ENCODE peak calls at places on chromosomes 3 and 15, in seven cellular contexts. E, Z, T, N, W, X and P are unnamed samples.

GRCh38 chr3:13546667-13547171 is 2.2 kb upstream of the FBLN2 start:
- DNase-seq in E (no peak), Z (peak), T (no peak), N (no peak), W (no peak), X (no peak), P (peak)

GRCh38 chr15:59152694-59153450 is 47.9 kb downstream of the CCNB2 start:
- DNase-seq in E (no peak), Z (no peak), T (no peak), N (no peak), W (no peak), X (no peak), P (no peak)

GRCh38 chr15:67059127-67059553 is 6.3 kb upstream of the SMAD3 start:
- DNase-seq in E (no peak), Z (no peak), T (no peak), N (no peak), W (no peak), X (no peak), P (no peak)

GRCh38 chr3:119809249-119810017 is 27.5 kb downstream of the NR1I2 start:
- DNase-seq in E (no peak), Z (no peak), T (no peak), N (no peak), W (peak), X (no peak), P (no peak)

GRCh38 chr3:33658971-33659848 is 58.8 kb downstream of the CLASP2 start:
- DNase-seq in E (peak), Z (peak), T (peak), N (peak), W (peak), X (peak), P (peak)

GRCh38 chr3:148493631-148494030 is 204.1 kb upstream of the AGTR1 start:
- DNase-seq in E (no peak), Z (no peak), T (no peak), N (no peak), W (no peak), X (no peak), P (no peak)

GRCh38 chr3:29694331-29694730 is 413.5 kb downstream of the RBMS3 start:
- DNase-seq in E (no peak), Z (no peak), T (no peak), N (no peak), W (no peak), X (no peak), P (no peak)

GRCh38 chr3:166304509-166305063 is 467.4 kb upstream of the BCHE start:
- DNase-seq in E (no peak), Z (no peak), T (no peak), N (no peak), W (peak), X (no peak), P (no peak)

GRCh38 chr3:158434412-158435038 is 136.5 kb upstream of the MLF1 start:
- DNase-seq in E (peak), Z (no peak), T (peak), N (peak), W (peak), X (peak), P (peak)

GRCh38 chr15:82135645-82136044 is 89.8 kb upstream of the MEX3B start:
- DNase-seq in E (no peak), Z (no peak), T (peak), N (no peak), W (no peak), X (no peak), P (no peak)

GRCh38 chr3:107432013-107432515 is 54.8 kb downstream of the CCDC54 start:
- DNase-seq in E (no peak), Z (no peak), T (no peak), N (no peak), W (peak), X (no peak), P (peak)

GRCh38 chr3:187014417-187014864 is 84.1 kb downstream of the ST6GAL1 start:
- DNase-seq in E (no peak), Z (no peak), T (no peak), N (no peak), W (no peak), X (no peak), P (no peak)

GRCh38 chr3:105118905-105119304 is 247.8 kb upstream of the ALCAM start:
- DNase-seq in E (no peak), Z (no peak), T (no peak), N (no peak), W (no peak), X (no peak), P (no peak)

GRCh38 chr3:123621510-123622189 is 36.8 kb upstream of the HACD2 start:
- DNase-seq in E (no peak), Z (no peak), T (no peak), N (no peak), W (no peak), X (no peak), P (no peak)

GRCh38 chr15:57505949-57506391 is 85.7 kb upstream of the MYZAP start:
- DNase-seq in E (no peak), Z (peak), T (peak), N (no peak), W (peak), X (no peak), P (no peak)

GRCh38 chr3:106518516-106518915 is 649.7 kb upstream of the CBLB start:
- DNase-seq in E (no peak), Z (no peak), T (peak), N (no peak), W (no peak), X (no peak), P (no peak)

GRCh38 chr3:150412599-150413069 is 4.5 kb downstream of the TSC22D2 start:
- DNase-seq in E (no peak), Z (no peak), T (peak), N (no peak), W (no peak), X (no peak), P (no peak)

GRCh38 chr3:110625126-110625798 is 446.4 kb upstream of the NECTIN3 start:
- DNase-seq in E (no peak), Z (no peak), T (no peak), N (no peak), W (no peak), X (no peak), P (no peak)

GRCh38 chr15:75921732-75922703 is 18.3 kb downstream of the FBXO22 start:
- DNase-seq in E (peak), Z (no peak), T (peak), N (peak), W (peak), X (no peak), P (peak)

GRCh38 chr3:51378075-51378474 is 7.0 kb upstream of the MANF start:
- DNase-seq in E (no peak), Z (no peak), T (no peak), N (no peak), W (no peak), X (no peak), P (no peak)

GRCh38 chr3:171776839-171777607 is 33.3 kb downstream of the PLD1 start:
- DNase-seq in E (no peak), Z (no peak), T (no peak), N (no peak), W (peak), X (no peak), P (no peak)

GRCh38 chr3:53156368-53156834 is 4.6 kb upstream of the PRKCD start:
- DNase-seq in E (no peak), Z (no peak), T (no peak), N (no peak), W (peak), X (no peak), P (no peak)

GRCh38 chr3:127951276-127951675 is 36.2 kb downstream of the KBTBD12 start:
- DNase-seq in E (no peak), Z (no peak), T (peak), N (no peak), W (no peak), X (no peak), P (no peak)

GRCh38 chr15:35874260-35874905 is 328.4 kb upstream of the DPH6 start:
- DNase-seq in E (peak), Z (no peak), T (peak), N (peak), W (no peak), X (no peak), P (no peak)

GRCh38 chr15:78414608-78415250 is 23.3 kb upstream of the IREB2 start:
- DNase-seq in E (no peak), Z (no peak), T (no peak), N (no peak), W (no peak), X (no peak), P (no peak)

GRCh38 chr3:183896610-183897009 is 11.9 kb upstream of the PARL start:
- DNase-seq in E (no peak), Z (no peak), T (no peak), N (no peak), W (no peak), X (no peak), P (no peak)

GRCh38 chr15:39312984-39313383 is 267.9 kb upstream of the THBS1 start:
- DNase-seq in E (no peak), Z (no peak), T (no peak), N (no peak), W (peak), X (no peak), P (no peak)

GRCh38 chr15:36449084-36449661 is 130.3 kb upstream of the CDIN1 start:
- DNase-seq in E (no peak), Z (peak), T (peak), N (no peak), W (peak), X (no peak), P (peak)

GRCh38 chr3:85355572-85355971 is 396.8 kb downstream of the CADM2 start:
- DNase-seq in E (no peak), Z (no peak), T (no peak), N (no peak), W (no peak), X (no peak), P (no peak)

GRCh38 chr15:53716909-53717878 is 42.3 kb downstream of the WDR72 start:
- DNase-seq in E (no peak), Z (no peak), T (peak), N (no peak), W (peak), X (no peak), P (no peak)

GRCh38 chr3:165742351-165742750 is 94.9 kb downstream of the BCHE start:
- DNase-seq in E (no peak), Z (no peak), T (no peak), N (no peak), W (no peak), X (no peak), P (no peak)

GRCh38 chr15:93974804-93975481 is 256.4 kb upstream of the MCTP2 start:
- DNase-seq in E (peak), Z (no peak), T (peak), N (peak), W (peak), X (peak), P (peak)

GRCh38 chr3:14525685-14526631 is 14.2 kb downstream of the GRIP2 start:
- DNase-seq in E (no peak), Z (no peak), T (no peak), N (peak), W (no peak), X (no peak), P (peak)

GRCh38 chr15:78325092-78325843 is 14.9 kb upstream of the CRABP1 start:
- DNase-seq in E (no peak), Z (no peak), T (peak), N (no peak), W (no peak), X (no peak), P (no peak)

DNA sequence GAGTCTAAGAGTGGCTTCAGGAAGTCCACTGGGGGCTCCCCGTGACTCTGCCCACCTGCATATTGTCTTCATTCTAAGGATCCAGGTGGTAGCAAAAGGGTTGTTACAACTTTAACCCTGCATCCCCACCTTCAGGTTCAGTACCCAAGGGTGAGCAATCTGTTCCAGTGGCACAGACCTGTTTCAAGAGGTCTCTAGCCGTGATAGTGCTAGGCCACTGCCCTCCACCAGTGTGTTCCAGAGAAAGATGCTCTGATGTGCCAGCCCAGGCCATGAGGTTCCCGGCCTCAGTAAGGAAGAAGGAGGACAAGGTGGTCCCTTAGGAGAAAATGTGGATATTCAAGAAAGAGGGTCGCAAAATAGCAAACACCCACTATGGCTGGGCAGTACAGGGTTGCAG is 87.0 kb downstream of the IGF1R start:
- DNase-seq in E (no peak), Z (no peak), T (no peak), N (no peak), W (no peak), X (no peak), P (no peak)
- TF ChIP-seq CTCF in E (no peak), Z (no peak), T (no peak), N (no peak), W (no peak), X (no peak), P (no peak)

GRCh38 chr3:133896002-133896761 is 500 bp upstream of the RAB6B start:
- DNase-seq in E (no peak), Z (no peak), T (peak), N (no peak), W (peak), X (no peak), P (no peak)

GRCh38 chr3:133897547-133897946 is 1.9 kb upstream of the RAB6B start:
- DNase-seq in E (no peak), Z (no peak), T (no peak), N (no peak), W (no peak), X (no peak), P (no peak)

GRCh38 chr3:133905376-133905775 is 9.7 kb upstream of the RAB6B start:
- DNase-seq in E (no peak), Z (no peak), T (no peak), N (no peak), W (peak), X (no peak), P (no peak)

GRCh38 chr3:133899309-133899708 is 3.6 kb upstream of the RAB6B start:
- DNase-seq in E (no peak), Z (no peak), T (no peak), N (no peak), W (no peak), X (no peak), P (no peak)

DNA sequence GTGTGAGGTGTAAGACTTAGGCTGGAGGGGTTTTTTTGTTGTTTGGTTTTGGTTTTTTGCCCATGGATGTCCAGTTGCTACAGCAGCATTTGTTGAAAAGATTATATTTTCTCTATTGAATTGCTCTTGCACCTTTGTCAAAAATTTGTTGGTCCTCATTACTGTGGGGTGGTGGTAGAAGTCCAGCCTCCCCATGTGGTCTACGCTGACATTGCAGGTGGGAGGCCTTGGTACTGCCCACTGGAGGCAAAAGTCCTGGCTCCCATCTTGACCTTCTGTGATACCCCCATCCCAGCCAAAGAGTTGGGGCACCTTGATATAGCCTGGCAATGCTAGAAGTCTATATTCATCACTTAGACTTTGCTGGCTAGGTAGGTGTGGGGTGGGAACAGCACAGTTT is 5.4 kb upstream of the RAB6B start:
- DNase-seq in E (no peak), Z (no peak), T (no peak), N (no peak), W (peak), X (no peak), P (no peak)
- TF ChIP-seq CTCF in E (no peak), Z (peak), T (no peak), N (no peak), W (peak), X (no peak), P (no peak)

GRCh38 chr3:44529927-44530326 is 25.1 kb upstream of the ZKSCAN7 start:
- DNase-seq in E (no peak), Z (no peak), T (no peak), N (no peak), W (peak), X (no peak), P (no peak)
- TF ChIP-seq CTCF in E (no peak), Z (peak), T (peak), N (no peak), W (peak), X (peak), P (no peak)

DNA sequence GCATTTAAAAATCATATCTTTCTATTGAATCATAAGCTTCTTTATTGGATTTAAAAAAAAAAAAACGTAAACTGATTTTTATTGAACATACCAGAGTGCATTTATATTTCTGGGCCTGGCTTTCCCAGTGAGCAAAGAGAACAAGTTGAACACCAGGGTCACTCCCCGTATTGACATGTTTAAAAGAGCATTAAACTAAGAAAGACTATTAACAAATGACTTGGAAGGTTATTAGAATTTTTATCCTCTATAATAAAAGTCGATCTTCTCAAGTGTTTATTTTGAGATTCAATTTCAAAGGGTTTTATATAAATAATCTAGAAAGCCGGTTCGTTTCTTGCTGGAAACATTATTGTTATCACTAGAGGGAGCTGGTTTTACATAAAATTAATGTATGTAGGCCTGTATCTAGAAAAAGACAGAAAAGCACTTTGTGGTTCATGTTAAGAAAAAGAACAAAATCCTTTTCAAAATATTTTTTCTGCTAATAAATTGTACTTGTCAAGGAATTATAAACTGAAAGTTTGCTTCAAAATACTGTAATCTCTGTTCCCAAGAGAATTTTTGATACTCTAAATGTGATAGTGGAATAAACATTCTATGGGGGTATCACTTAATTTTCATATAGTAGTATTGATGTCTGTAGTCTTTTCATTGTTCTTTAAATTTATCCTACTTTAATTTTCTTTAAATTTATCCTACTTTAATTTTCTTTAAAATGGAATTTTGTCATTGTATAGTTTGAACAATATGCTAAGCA is 321.8 kb upstream of the MME start:
- DNase-seq in E (no peak), Z (no peak), T (peak), N (no peak), W (peak), X (no peak), P (no peak)
- TF ChIP-seq CTCF in E (peak), Z (peak), T (peak), N (peak), W (no peak), X (peak), P (peak)

GRCh38 chr3:55204417-55204816 is 276.6 kb upstream of the LRTM1 start:
- DNase-seq in E (no peak), Z (no peak), T (no peak), N (no peak), W (no peak), X (no peak), P (peak)
- TF ChIP-seq CTCF in E (no peak), Z (no peak), T (no peak), N (no peak), W (no peak), X (no peak), P (no peak)

GRCh38 chr15:64635486-64635815 is 139.9 kb downstream of the RBPMS2 start:
- DNase-seq in E (peak), Z (no peak), T (peak), N (peak), W (no peak), X (no peak), P (peak)

GRCh38 chr15:64634020-64634419 is 141.4 kb downstream of the RBPMS2 start:
- DNase-seq in E (no peak), Z (no peak), T (peak), N (no peak), W (peak), X (peak), P (no peak)

GRCh38 chr15:64636101-64636500 is 139.3 kb downstream of the RBPMS2 start:
- DNase-seq in E (no peak), Z (no peak), T (peak), N (no peak), W (no peak), X (no peak), P (no peak)

GRCh38 chr15:64633332-64633731 is 142.1 kb downstream of the RBPMS2 start:
- DNase-seq in E (no peak), Z (no peak), T (no peak), N (no peak), W (no peak), X (no peak), P (no peak)

DNA sequence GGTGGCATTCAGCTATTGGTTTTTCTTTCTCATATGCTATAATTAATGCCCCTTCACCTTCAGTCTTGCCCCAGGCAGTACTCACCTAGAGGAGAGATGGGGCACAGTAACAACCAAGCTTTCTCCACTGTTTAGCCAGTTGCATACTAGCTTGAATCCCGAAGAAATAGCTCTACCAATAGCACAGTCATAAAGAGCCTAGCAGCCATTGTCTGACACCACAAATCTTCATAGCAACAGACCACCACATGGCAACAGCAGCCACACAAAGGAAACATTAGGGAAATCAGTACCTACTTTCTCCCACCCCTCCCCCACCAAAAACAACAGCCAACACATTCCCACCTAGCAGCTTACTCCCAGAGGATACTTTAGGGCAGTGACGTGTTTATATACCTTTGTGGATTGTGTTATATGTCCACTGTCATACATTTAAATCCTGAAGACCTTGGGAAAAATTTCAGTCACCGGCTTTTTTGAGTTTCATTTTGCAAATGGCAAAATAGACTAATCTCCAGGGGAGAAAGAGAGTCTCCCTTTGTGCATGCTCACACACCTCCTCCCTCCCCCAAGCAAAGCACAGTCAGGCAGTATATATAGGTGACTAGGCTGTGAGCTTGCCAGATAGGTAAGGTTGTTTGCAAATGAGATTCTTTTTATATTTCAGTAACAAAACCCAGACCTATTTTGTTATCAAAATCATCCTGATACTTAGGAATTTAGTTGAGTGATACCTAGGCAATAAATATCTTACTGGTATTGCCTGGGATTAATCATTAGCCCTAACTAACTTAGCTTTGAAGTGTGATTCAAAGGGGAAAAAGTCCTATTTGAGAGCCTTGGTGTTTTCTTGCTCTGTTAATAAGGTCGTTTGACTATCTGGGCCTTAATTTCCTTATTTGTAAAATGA is 140.6 kb downstream of the RBPMS2 start:
- DNase-seq in E (no peak), Z (no peak), T (peak), N (no peak), W (peak), X (peak), P (no peak)
- TF ChIP-seq CTCF in E (no peak), Z (no peak), T (no peak), N (no peak), W (no peak), X (no peak), P (no peak)

GRCh38 chr3:159499031-159499793 is 489.4 kb upstream of the IL12A start:
- DNase-seq in E (no peak), Z (no peak), T (peak), N (no peak), W (no peak), X (no peak), P (no peak)
- TF ChIP-seq CTCF in E (no peak), Z (no peak), T (no peak), N (no peak), W (no peak), X (no peak), P (no peak)